ENCODE peak calls at places on chromosomes 4 and X, in five cellular contexts. X, I, S, M and E are unnamed samples.

GRCh38 chr4:36224969-36225903 is 19.1 kb downstream of the ARAP2 start:
- DNase-seq in X (no peak), I (no peak), S (no peak), M (peak), E (peak)

GRCh38 chr4:72858328-72858727 is 211.2 kb downstream of the COX18 start:
- DNase-seq in X (no peak), I (no peak), S (no peak), M (no peak), E (no peak)

GRCh38 chr4:112379306-112379705 is 82.1 kb downstream of the ALPK1 start:
- DNase-seq in X (no peak), I (no peak), S (no peak), M (no peak), E (peak)

GRCh38 chrX:130523460-130524394 is 121.9 kb downstream of the RBMX2 start:
- DNase-seq in X (peak), I (no peak), S (peak), M (no peak), E (peak)

GRCh38 chr4:138972956-138973819 is 42.4 kb upstream of the NOCT start:
- DNase-seq in X (no peak), I (no peak), S (no peak), M (no peak), E (no peak)

GRCh38 chr4:168739851-168740250 is 243.0 kb downstream of the PALLD start:
- DNase-seq in X (no peak), I (no peak), S (no peak), M (no peak), E (no peak)

GRCh38 chr4:116516711-116517110 is 568.7 kb downstream of the TRAM1L1 start:
- DNase-seq in X (no peak), I (no peak), S (no peak), M (no peak), E (no peak)

GRCh38 chrX:35919536-35920309 is at the start of gene CFAP47:
- DNase-seq in X (peak), I (no peak), S (no peak), M (no peak), E (peak)

GRCh38 chr4:176376032-176376614 is 56.4 kb downstream of the SPCS3 start:
- DNase-seq in X (no peak), I (no peak), S (no peak), M (no peak), E (no peak)

GRCh38 chr4:141246683-141247429 is 26.2 kb downstream of the ZNF330 start:
- DNase-seq in X (no peak), I (no peak), S (no peak), M (no peak), E (no peak)

GRCh38 chr4:189940178-189941004 is at the start of gene FRG1:
- DNase-seq in X (peak), I (peak), S (peak), M (peak), E (peak)

GRCh38 chr4:16259531-16260246 is 33.4 kb upstream of the TAPT1 start:
- DNase-seq in X (no peak), I (no peak), S (no peak), M (no peak), E (no peak)

GRCh38 chrX:127404156-127404555 is 584.6 kb downstream of the PRR32 start:
- DNase-seq in X (no peak), I (no peak), S (no peak), M (no peak), E (no peak)

GRCh38 chr4:142169216-142169615 is 532.8 kb downstream of the IL15 start:
- DNase-seq in X (no peak), I (no peak), S (no peak), M (no peak), E (no peak)

GRCh38 chr4:81954266-81954665 is 419.5 kb downstream of the HNRNPD start:
- DNase-seq in X (no peak), I (no peak), S (no peak), M (peak), E (no peak)

GRCh38 chr4:155973639-155974475 is 20.2 kb upstream of the CTSO start:
- DNase-seq in X (no peak), I (no peak), S (no peak), M (no peak), E (no peak)

GRCh38 chr4:65791807-65792308 is 121.6 kb upstream of the EPHA5 start:
- DNase-seq in X (no peak), I (no peak), S (no peak), M (no peak), E (peak)

GRCh38 chr4:77036206-77036605 is 39.6 kb downstream of the CCNI start:
- DNase-seq in X (no peak), I (peak), S (no peak), M (no peak), E (no peak)

GRCh38 chr4:144575181-144575580 is 70.8 kb upstream of the HHIP start:
- DNase-seq in X (no peak), I (peak), S (no peak), M (no peak), E (peak)

GRCh38 chr4:119242417-119242816 is 29.9 kb downstream of the USP53 start:
- DNase-seq in X (no peak), I (no peak), S (no peak), M (no peak), E (no peak)

GRCh38 chr4:153113838-153114105 is 90.5 kb upstream of the TRIM2 start:
- DNase-seq in X (no peak), I (no peak), S (no peak), M (no peak), E (no peak)

GRCh38 chrX:150568320-150569154 is at the start of gene MTM1:
- DNase-seq in X (peak), I (peak), S (peak), M (peak), E (peak)
- TF ChIP-seq POLR2A in X (peak), I (no peak), S (peak), M (peak), E (no peak)

GRCh38 chr4:126807132-126807531 is 825.6 kb upstream of the INTU start:
- DNase-seq in X (no peak), I (no peak), S (no peak), M (no peak), E (no peak)

GRCh38 chr4:126812076-126812475 is 820.7 kb upstream of the INTU start:
- DNase-seq in X (no peak), I (no peak), S (no peak), M (no peak), E (no peak)
- TF ChIP-seq CTCF in X (no peak), I (no peak), S (no peak), M (no peak), E (no peak)

DNA sequence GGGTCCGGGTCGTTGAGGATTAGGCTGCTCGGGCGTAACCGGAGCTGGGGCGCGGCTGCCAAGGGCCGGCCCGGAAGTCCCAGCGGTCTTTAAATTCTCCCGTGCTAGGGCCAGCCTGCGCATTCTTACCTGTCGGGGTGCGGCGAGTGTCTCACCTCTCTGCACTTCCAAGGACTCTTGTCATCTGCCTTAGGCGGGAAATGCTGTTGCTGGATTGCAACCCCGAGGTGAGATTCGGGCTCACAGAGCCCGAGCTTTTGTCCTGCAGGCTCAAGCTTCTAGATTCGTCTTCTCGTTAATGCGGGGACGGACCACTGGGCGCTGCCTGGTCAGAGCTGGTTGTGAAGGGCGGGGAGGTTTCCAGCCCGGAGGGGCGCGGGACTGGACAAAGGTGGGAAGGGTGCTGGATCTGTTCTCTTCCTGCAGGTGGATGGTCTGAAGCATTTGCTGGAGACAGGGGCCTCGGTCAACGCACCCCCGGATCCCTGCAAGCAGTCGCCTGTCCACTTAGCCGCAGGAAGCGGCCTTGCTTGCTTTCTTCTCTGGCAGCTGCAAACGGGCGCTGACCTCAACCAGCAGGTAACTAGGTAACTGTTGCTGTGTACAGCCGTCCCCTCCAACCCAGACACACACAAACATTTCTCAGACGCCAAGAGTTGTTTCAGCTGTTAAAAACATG is at the start of gene ANKRD37:
- DNase-seq in X (peak), I (no peak), S (no peak), M (peak), E (no peak)
- TF ChIP-seq POLR2A in X (no peak), I (no peak), S (no peak), M (peak), E (no peak)

GRCh38 chr4:170423137-170423536 is 333.4 kb upstream of the AADAT start:
- DNase-seq in X (no peak), I (no peak), S (no peak), M (no peak), E (no peak)

DNA sequence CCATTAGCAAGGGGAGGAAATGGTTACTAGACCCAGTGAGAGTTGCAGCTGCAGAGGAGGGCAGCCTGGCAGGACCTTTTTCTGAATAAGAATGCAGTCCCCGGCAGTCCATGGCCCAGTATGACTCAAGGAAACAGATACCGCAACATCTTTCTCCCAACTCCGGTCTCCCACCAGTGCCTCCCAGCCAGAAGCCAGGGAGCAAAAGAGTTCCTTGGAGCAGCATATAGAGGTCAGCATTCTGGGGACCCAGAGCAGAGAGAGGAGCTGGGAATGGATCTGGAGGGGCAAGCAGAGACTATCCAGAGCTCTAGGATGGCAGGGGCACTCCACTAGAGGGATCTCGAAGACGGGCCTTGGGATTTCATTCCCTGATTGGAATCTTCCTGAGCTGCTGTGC is 339.2 kb upstream of the AADAT start:
- DNase-seq in X (no peak), I (no peak), S (no peak), M (no peak), E (no peak)
- TF ChIP-seq CTCF in X (no peak), I (no peak), S (no peak), M (no peak), E (no peak)

GRCh38 chrX:71199252-71199651 is 23.8 kb upstream of the GJB1 start:
- DNase-seq in X (no peak), I (no peak), S (no peak), M (no peak), E (no peak)

GRCh38 chrX:71195959-71196727 is 26.9 kb upstream of the GJB1 start:
- DNase-seq in X (no peak), I (no peak), S (no peak), M (no peak), E (no peak)

GRCh38 chrX:71198066-71198465 is 25.0 kb upstream of the GJB1 start:
- DNase-seq in X (no peak), I (no peak), S (no peak), M (no peak), E (no peak)
- TF ChIP-seq POLR2A in X (no peak), I (no peak), S (no peak), M (no peak), E (no peak)